ENCODE peak calls at places on chromosomes 12 and 14, in four cellular contexts. E is esophagus muscularis mucosa, C is pancreas, K is hepatocyte. R is an unnamed sample.
A peak's percentile ranks its signal among the peaks of the same experiment; 100 is the strongest.

GRCh38 chr14:41663478-41663845 is 56.8 kb downstream of the LRFN5 start:
- DNase-seq in E (no peak), C (no peak), K (no peak), R (no peak)

GRCh38 chr12:113056631-113057488 is at the start of gene DTX1:
- DNase-seq in E (no peak), C (peak; percentile 54), K (no peak), R (peak; percentile 76)

GRCh38 chr14:58563981-58564380 is 73.8 kb upstream of the DACT1 start:
- DNase-seq in E (no peak), C (no peak), K (no peak), R (no peak)

GRCh38 chr12:101051901-101052550 is 158.0 kb downstream of the SLC5A8 start:
- DNase-seq in E (no peak), C (peak; percentile 61), K (peak; percentile 93), R (no peak)

GRCh38 chr14:86481105-86481504 is 951.2 kb downstream of the FLRT2 start:
- DNase-seq in E (no peak), C (no peak), K (peak; percentile 28), R (no peak)

GRCh38 chr14:68222726-68223125 is 403.1 kb downstream of the RAD51B start:
- DNase-seq in E (no peak), C (no peak), K (no peak), R (no peak)

GRCh38 chr14:34770901-34771300 is 56.5 kb upstream of the CFL2 start:
- DNase-seq in E (no peak), C (no peak), K (no peak), R (no peak)

GRCh38 chr14:102479777-102480176 is 29.8 kb downstream of the ANKRD9 start:
- DNase-seq in E (no peak), C (peak; percentile 83), K (no peak), R (peak; percentile 83)

GRCh38 chr14:74347096-74347794 is 1.0 kb upstream of the VRTN start:
- DNase-seq in E (no peak), C (no peak), K (no peak), R (no peak)

GRCh38 chr14:78519863-78520262 is 349.7 kb downstream of the NRXN3 start:
- DNase-seq in E (peak; percentile 7), C (no peak), K (peak; percentile 73), R (no peak)

GRCh38 chr12:121779422-121779895 is 14.0 kb downstream of the RHOF start:
- DNase-seq in E (no peak), C (no peak), K (no peak), R (no peak)

GRCh38 chr12:127293507-127294310 is 973.3 kb upstream of the TMEM132C start:
- DNase-seq in E (no peak), C (peak; percentile 32), K (peak; percentile 78), R (no peak)

GRCh38 chr12:119505001-119505400 is 88.6 kb upstream of the TMEM233 start:
- DNase-seq in E (no peak), C (no peak), K (no peak), R (no peak)

GRCh38 chr12:62600038-62600437 is 133.4 kb downstream of the MON2 start:
- DNase-seq in E (no peak), C (no peak), K (no peak), R (no peak)

GRCh38 chr12:62603061-62603810 is 136.6 kb downstream of the MON2 start:
- DNase-seq in E (peak; percentile 93), C (peak; percentile 90), K (peak; percentile 95), R (peak; percentile 96)

GRCh38 chr12:62603811-62604098 is 137.1 kb downstream of the MON2 start:
- DNase-seq in E (no peak), C (no peak), K (no peak), R (peak; percentile 91)

GRCh38 chr12:62602445-62603060 is 135.9 kb downstream of the MON2 start:
- DNase-seq in E (peak; percentile 98), C (peak; percentile 83), K (peak; percentile 93), R (peak; percentile 94)

DNA sequence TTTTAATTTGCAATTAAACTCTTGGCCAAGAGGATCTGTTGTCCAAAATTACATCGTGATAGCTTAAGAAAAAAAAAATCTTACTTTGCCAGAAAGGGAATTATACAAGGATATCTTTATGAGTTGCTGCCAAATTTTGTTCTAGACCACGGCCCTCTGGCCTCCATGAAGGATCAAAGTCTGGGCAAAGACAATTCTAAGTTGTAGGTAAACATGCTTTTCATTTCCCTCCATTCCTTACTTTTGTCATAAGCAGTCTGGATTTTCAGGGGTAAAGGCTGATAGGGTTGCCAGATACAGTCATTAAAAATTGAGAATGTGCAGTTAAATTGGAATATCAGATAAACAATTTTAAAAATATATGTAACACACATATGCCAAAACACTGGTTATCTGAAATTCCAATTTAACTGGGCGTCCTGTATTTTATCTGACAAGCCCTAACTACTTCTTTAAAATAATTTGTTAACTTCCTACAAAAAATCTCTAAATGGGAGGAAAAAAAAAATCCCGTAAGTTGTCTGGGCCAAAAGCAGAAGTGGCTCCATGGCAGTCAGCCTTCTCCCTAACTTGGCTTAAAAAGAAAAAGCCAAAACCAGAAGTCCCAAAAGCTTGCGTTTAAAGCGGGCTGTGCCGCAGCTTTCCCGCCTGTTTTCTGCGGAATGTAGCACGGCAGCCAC is 135.3 kb downstream of the MON2 start:
- DNase-seq in E (no peak), C (no peak), K (no peak), R (no peak)
- H3K27ac ChIP-seq in E (peak overlapping the region; percentile 100), C (peak overlapping the region; percentile 100), K (peak overlapping the region; percentile 100), R (peak overlapping the region; percentile 100)

GRCh38 chr12:1812650-1813302 is 7.6 kb upstream of the LRTM2 start:
- DNase-seq in E (no peak), C (no peak), K (peak; percentile 62), R (peak; percentile 85)
- TF ChIP-seq CTCF in E (no peak), C (no peak), K (no peak), R (no peak)

DNA sequence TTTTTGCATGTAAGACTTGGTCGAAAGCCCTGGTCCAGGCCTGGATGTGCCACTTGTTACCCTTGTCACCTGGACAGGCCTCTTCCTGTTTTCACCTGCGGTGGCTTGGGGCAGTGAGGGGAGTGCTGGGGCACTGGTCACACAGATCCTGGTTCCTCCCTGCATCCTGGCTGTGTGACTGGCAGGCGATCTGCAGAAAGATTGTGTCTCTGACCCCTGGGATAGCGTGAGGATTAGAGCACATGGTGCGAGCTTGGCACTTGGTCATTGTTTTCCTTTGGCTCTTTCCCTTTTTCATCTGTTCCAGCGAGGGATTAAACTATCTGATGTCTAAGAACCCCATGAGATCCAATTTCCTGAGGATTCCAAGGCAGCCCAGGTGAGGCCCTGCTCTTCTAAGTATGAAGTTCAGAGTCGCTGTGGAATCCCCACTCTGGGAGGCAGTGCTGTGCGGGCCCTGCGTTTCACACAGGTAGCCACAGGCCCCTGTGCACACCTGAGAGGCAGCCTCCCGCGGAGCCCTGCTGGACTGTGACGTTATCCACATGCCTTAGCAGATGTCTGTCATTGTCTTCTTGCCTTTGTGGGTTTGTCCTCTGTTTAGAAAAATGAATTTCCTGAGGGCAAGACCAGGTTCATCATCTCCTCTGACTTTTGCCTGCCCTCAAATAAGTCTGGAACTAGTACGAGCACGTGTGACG is 288.4 kb downstream of the CACNA1C start:
- DNase-seq in E (no peak), C (no peak), K (no peak), R (no peak)
- H3K27ac ChIP-seq in E (peak overlapping the region; percentile 73), C (no peak overlapping the region), K (peak overlapping the region; percentile 53), R (no peak overlapping the region)

GRCh38 chr12:98403936-98404335 is 111.5 kb upstream of the TMPO start:
- DNase-seq in E (no peak), C (no peak), K (no peak), R (no peak)

GRCh38 chr12:98405795-98406366 is 109.5 kb upstream of the TMPO start:
- DNase-seq in E (no peak), C (no peak), K (no peak), R (no peak)

GRCh38 chr12:98408681-98409080 is 106.7 kb upstream of the TMPO start:
- DNase-seq in E (no peak), C (no peak), K (no peak), R (no peak)

GRCh38 chr12:98406378-98406777 is 109.0 kb upstream of the TMPO start:
- DNase-seq in E (no peak), C (no peak), K (no peak), R (no peak)

DNA sequence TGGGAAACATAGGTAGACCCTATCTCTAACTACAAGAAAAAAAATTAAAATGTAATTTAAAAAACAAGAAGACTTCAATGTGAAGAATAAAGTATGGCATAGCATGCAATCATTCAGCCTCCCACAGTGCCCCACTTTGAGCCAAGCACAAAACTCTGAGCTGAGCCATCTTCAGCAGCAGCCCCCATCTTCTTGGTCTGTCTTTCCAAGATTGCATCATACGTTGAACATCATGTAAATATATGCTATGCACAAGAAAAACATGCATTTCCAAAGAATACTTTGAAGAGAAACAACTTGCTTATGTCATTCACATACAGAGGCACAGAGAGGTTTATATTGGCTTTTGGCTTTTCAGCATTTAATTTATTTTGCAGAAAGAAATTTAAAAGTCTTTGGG is 105.8 kb upstream of the TMPO start:
- DNase-seq in E (no peak), C (no peak), K (no peak), R (no peak)
- TF ChIP-seq CTCF in E (no peak), C (no peak), K (no peak), R (no peak)

GRCh38 chr14:71803539-71804260 is 128.5 kb upstream of the RGS6 start:
- DNase-seq in E (no peak), C (no peak), K (no peak), R (no peak)

GRCh38 chr14:71800878-71801277 is 131.4 kb upstream of the RGS6 start:
- DNase-seq in E (no peak), C (no peak), K (no peak), R (no peak)

GRCh38 chr14:71799831-71800230 is 132.4 kb upstream of the RGS6 start:
- DNase-seq in E (no peak), C (no peak), K (no peak), R (no peak)
- H3K27ac ChIP-seq in E (no peak overlapping the region), C (no peak overlapping the region), K (peak overlapping the region; percentile 61), R (peak overlapping the region; percentile 41)

GRCh38 chr12:52362118-52362726 is 5.1 kb downstream of the KRT85 start:
- DNase-seq in E (no peak), C (no peak), K (no peak), R (no peak)
- TF ChIP-seq CTCF in E (no peak), C (no peak), K (no peak), R (peak; percentile 8)

GRCh38 chr12:104355630-104356029 is 52.1 kb downstream of the EID3 start:
- DNase-seq in E (no peak), C (no peak), K (no peak), R (no peak)
- H3K27ac ChIP-seq in E (no peak overlapping the region), C (no peak overlapping the region), K (no peak overlapping the region), R (no peak overlapping the region)